ENCODE peak calls at places on chromosome 17, in four cellular contexts. E is stimulated activated CD4-positive, alpha-beta T cell treated with anti-CD3 and anti-CD28 coated beads, Interleukin-1b, Interleukin-23, amount 100 ng/mL, for 24 hours; U is HCT116; A is breast epithelium. X is an unnamed sample.
A peak's percentile ranks its signal among the peaks of the same experiment; 100 is the strongest.

GRCh38 chr17:48998557-48999440 is 1.6 kb downstream of the IGF2BP1 start:
- DNase-seq in E (no peak), U (no peak), A (no peak), X (peak; percentile 31)

GRCh38 chr17:78131172-78132085 is 858 bp downstream of the TMC8 start:
- DNase-seq in E (no peak), U (no peak), A (no peak), X (peak; percentile 83)

GRCh38 chr17:59406808-59407381 is 75.4 kb downstream of the YPEL2 start:
- DNase-seq in E (no peak), U (no peak), A (no peak), X (no peak)

GRCh38 chr17:17841620-17842025 is 4.8 kb upstream of the SREBF1 start:
- DNase-seq in E (no peak), U (no peak), A (no peak), X (no peak)

GRCh38 chr17:32515677-32516383 is 29.0 kb downstream of the CDK5R1 start:
- DNase-seq in E (no peak), U (no peak), A (no peak), X (no peak)

GRCh38 chr17:17344507-17345293 is 41.5 kb downstream of the NT5M start:
- DNase-seq in E (no peak), U (no peak), A (no peak), X (peak; percentile 54)

GRCh38 chr17:72192409-72193192 is 71.8 kb downstream of the SOX9 start:
- DNase-seq in E (no peak), U (no peak), A (no peak), X (no peak)

GRCh38 chr17:68349157-68349556 is 57.9 kb downstream of the ARSG start:
- DNase-seq in E (no peak), U (no peak), A (no peak), X (no peak)

GRCh38 chr17:82445542-82445941 is 5.0 kb downstream of the CYBC1 start:
- DNase-seq in E (no peak), U (no peak), A (no peak), X (no peak)

GRCh38 chr17:5262417-5262816 is 19.7 kb upstream of the RABEP1 start:
- DNase-seq in E (no peak), U (no peak), A (no peak), X (no peak)

GRCh38 chr17:37506678-37507077 is 17.0 kb downstream of the DUSP14 start:
- DNase-seq in E (no peak), U (peak; percentile 23), A (no peak), X (no peak)

GRCh38 chr17:64418506-64419339 is 28.1 kb upstream of the PECAM1 start:
- DNase-seq in E (no peak), U (peak; percentile 71), A (no peak), X (no peak)

GRCh38 chr17:63439682-63440081 is 6.4 kb downstream of the CYB561 start:
- DNase-seq in E (no peak), U (no peak), A (no peak), X (no peak)

GRCh38 chr17:50206604-50207293 is 5.3 kb upstream of the COL1A1 start:
- DNase-seq in E (no peak), U (no peak), A (no peak), X (no peak)

GRCh38 chr17:68539536-68540469 is 27.6 kb downstream of the PRKAR1A start:
- DNase-seq in E (no peak), U (no peak), A (no peak), X (no peak)

GRCh38 chr17:45246861-45247428 is 14.9 kb downstream of the SPATA32 start:
- DNase-seq in E (no peak), U (no peak), A (no peak), X (no peak)

GRCh38 chr17:38454528-38454927 is 26.3 kb downstream of the ARHGAP23 start:
- DNase-seq in E (no peak), U (peak; percentile 49), A (peak; percentile 93), X (peak; percentile 88)

GRCh38 chr17:58364270-58364942 is 12.4 kb upstream of the SUPT4H1 start:
- DNase-seq in E (no peak), U (no peak), A (no peak), X (no peak)

GRCh38 chr17:31466096-31466495 is 74.6 kb downstream of the RAB11FIP4 start:
- DNase-seq in E (no peak), U (no peak), A (no peak), X (no peak)

GRCh38 chr17:44961921-44962350 is 6.2 kb downstream of the C1QL1 start:
- DNase-seq in E (no peak), U (no peak), A (no peak), X (no peak)

GRCh38 chr17:30393491-30393890 is 14.8 kb downstream of the CPD start:
- DNase-seq in E (no peak), U (no peak), A (no peak), X (no peak)

GRCh38 chr17:50097907-50098306 is 2.8 kb downstream of the PDK2 start:
- DNase-seq in E (no peak), U (no peak), A (no peak), X (no peak)

GRCh38 chr17:6187836-6188235 is 117.7 kb downstream of the WSCD1 start:
- DNase-seq in E (no peak), U (no peak), A (no peak), X (peak; percentile 18)

X was measured in suprapubic skin.